ENCODE peak calls at places on chromosomes 3 and 15, in nine cellular contexts. I is CD4-positive, alpha-beta memory T cell; W is heart right ventricle; J is uterus; T is right cardiac atrium; A is hepatocyte; O is Peyer's patch; S is IMR-90; G is GM23248. D is an unnamed sample.

GRCh38 chr3:54349231-54349647 is 226.9 kb downstream of the CACNA2D3 start:
- DNase-seq in S (no peak), T (no peak), I (no peak), G (no peak), A (no peak), J (no peak), W (no peak), O (no peak), D (no peak)

GRCh38 chr3:154356009-154356408 is 31.7 kb upstream of the DHX36 start:
- DNase-seq in I (no peak), A (peak; percentile 41), O (no peak), W (no peak), G (no peak), T (no peak), J (no peak), S (no peak), D (no peak)

GRCh38 chr3:110106805-110107204 is 769.5 kb upstream of the DPPA4 start:
- DNase-seq in G (peak; percentile 43), S (peak; percentile 66), W (no peak), O (no peak), J (no peak), A (no peak), I (no peak), T (no peak), D (no peak)

GRCh38 chr3:136074546-136074945 is 109.0 kb downstream of the PPP2R3A start:
- DNase-seq in S (peak; percentile 68), O (no peak), A (no peak), T (no peak), G (peak; percentile 65), W (no peak), I (no peak), J (no peak), D (no peak)

GRCh38 chr15:82183121-82184031 is 79.2 kb downstream of the EFL1 start:
- DNase-seq in O (no peak), A (no peak), J (no peak), I (no peak), T (no peak), G (peak; percentile 81), W (no peak), S (peak; percentile 96), D (no peak)

GRCh38 chr15:57566840-57567239 is 24.9 kb upstream of the MYZAP start:
- DNase-seq in A (no peak), I (no peak), J (no peak), T (peak; percentile 55), G (peak; percentile 24), O (no peak), W (no peak), S (no peak), D (no peak)

GRCh38 chr3:194030372-194030771 is 105.6 kb upstream of the HES1 start:
- DNase-seq in W (no peak), T (no peak), A (no peak), S (no peak), G (no peak), O (no peak), I (no peak), J (no peak), D (no peak)

GRCh38 chr3:157176108-157176507 is 16.2 kb upstream of the CCNL1 start:
- DNase-seq in S (peak; percentile 54), W (no peak), O (no peak), T (no peak), I (no peak), J (no peak), A (peak; percentile 16), G (peak; percentile 51), D (no peak)

GRCh38 chr15:57545995-57546394 is 45.7 kb upstream of the MYZAP start:
- DNase-seq in I (no peak), O (no peak), S (no peak), G (no peak), J (no peak), A (no peak), W (no peak), T (no peak), D (no peak)

GRCh38 chr15:96270581-96271172 is 59.8 kb upstream of the NR2F2 start:
- DNase-seq in W (no peak), T (no peak), I (no peak), J (no peak), G (peak; percentile 49), S (peak; percentile 79), O (no peak), A (peak; percentile 53), D (no peak)

GRCh38 chr15:64151727-64152506 is at the start of gene SNX22:
- DNase-seq in T (peak; percentile 75), O (peak; percentile 34), J (no peak), W (peak; percentile 43), A (peak; percentile 52), I (peak; percentile 39), G (no peak), S (no peak), D (peak; percentile 61)

GRCh38 chr3:21734746-21735145 is 16.3 kb downstream of the ZNF385D start:
- DNase-seq in J (no peak), W (no peak), A (no peak), S (no peak), T (no peak), I (no peak), G (peak; percentile 58), O (no peak), D (no peak)

GRCh38 chr3:11567516-11568467 is 75.9 kb downstream of the VGLL4 start:
- DNase-seq in W (no peak), A (no peak), S (peak; percentile 84), T (peak; percentile 53), G (peak; percentile 97), J (peak; percentile 50), O (no peak), I (no peak), D (no peak)

GRCh38 chr3:29764603-29765254 is 483.9 kb downstream of the RBMS3 start:
- DNase-seq in J (no peak), T (no peak), O (no peak), W (no peak), I (no peak), A (peak; percentile 59), G (peak; percentile 87), S (peak; percentile 89), D (no peak)

GRCh38 chr15:77225088-77225487 is 154.2 kb upstream of the TSPAN3 start:
- DNase-seq in T (no peak), S (peak; percentile 22), A (no peak), O (no peak), I (no peak), J (no peak), W (no peak), G (no peak), D (no peak)

GRCh38 chr15:84079885-84080777 is 155.4 kb upstream of the GOLGA6L4 start:
- DNase-seq in W (peak; percentile 19), T (peak; percentile 64), O (no peak), A (peak; percentile 60), J (no peak), S (peak; percentile 3), G (peak; percentile 28), I (peak; percentile 39), D (peak; percentile 53)

GRCh38 chr3:154584041-154584440 is 154.1 kb upstream of the GPR149 start:
- DNase-seq in A (no peak), T (no peak), J (no peak), W (no peak), G (no peak), I (no peak), S (no peak), O (no peak), D (no peak)

DNA sequence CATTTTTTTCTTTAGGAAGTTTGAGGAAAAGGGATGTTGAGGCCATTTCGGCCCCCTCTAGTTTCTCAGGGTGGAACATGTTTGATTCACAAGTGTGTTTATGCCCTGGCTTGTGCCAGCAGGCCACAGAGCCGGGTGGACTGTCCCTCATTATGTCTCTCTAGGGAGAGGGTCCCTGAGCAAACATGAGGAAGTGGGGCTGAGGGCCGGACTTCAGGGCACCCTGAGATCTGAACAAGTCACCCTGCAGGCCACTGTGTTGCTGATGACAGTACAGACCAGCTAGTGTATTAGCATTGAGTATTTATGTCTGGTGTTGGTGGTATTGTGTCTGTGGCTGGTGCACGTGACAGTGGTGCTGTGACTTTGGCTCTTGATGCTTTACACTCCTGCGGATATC is 35.0 kb downstream of the RNU5B-1 start:
- DNase-seq in O (no peak), G (no peak), A (no peak), S (no peak), J (no peak), T (no peak), W (no peak), I (no peak), D (no peak)
- H3K27ac ChIP-seq in O (no peak overlapping the region), G (no peak overlapping the region), A (peak overlapping the region; percentile 38), S (no peak overlapping the region), J (no peak overlapping the region), T (no peak overlapping the region), W (no peak overlapping the region), I (no peak overlapping the region), D (no peak overlapping the region)

GRCh38 chr15:98845138-98845884 is 162.3 kb downstream of the PGPEP1L start:
- DNase-seq in G (no peak), W (no peak), J (no peak), A (no peak), T (no peak), O (no peak), I (no peak), S (no peak), D (no peak)
- H3K27ac ChIP-seq in G (no peak overlapping the region), W (no peak overlapping the region), J (peak overlapping the region; percentile 24), A (peak overlapping the region; percentile 55), T (no peak overlapping the region), O (no peak overlapping the region), I (no peak overlapping the region), S (peak overlapping the region; percentile 9), D (no peak overlapping the region)

DNA sequence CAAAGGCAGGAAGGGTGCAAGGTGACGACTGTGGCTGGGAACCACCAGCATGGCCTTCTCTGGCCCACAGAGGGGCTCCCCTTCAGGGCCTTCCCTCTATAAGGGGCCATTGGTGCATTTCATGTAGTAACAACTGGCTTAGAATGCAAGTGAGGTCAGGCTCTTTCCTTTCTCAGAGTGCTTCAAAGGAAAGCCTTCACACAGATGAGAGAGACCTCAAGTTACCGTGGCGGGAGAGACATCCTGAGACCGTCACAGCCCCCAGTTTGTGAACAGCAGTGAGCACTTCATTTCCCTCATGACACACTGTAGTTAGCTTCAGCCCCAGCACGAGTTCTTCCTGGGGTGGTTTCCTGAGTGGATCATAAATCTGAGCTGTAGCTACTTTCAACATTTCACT is 96.6 kb upstream of the LIMD1 start:
- DNase-seq in T (no peak), J (peak; percentile 30), I (peak; percentile 56), W (no peak), S (no peak), G (no peak), O (peak; percentile 17), A (no peak), D (no peak)
- H3K27ac ChIP-seq in T (no peak overlapping the region), J (peak overlapping the region; percentile 69), I (no peak overlapping the region), W (no peak overlapping the region), S (no peak overlapping the region), G (no peak overlapping the region), O (no peak overlapping the region), A (no peak overlapping the region), D (no peak overlapping the region)

DNA sequence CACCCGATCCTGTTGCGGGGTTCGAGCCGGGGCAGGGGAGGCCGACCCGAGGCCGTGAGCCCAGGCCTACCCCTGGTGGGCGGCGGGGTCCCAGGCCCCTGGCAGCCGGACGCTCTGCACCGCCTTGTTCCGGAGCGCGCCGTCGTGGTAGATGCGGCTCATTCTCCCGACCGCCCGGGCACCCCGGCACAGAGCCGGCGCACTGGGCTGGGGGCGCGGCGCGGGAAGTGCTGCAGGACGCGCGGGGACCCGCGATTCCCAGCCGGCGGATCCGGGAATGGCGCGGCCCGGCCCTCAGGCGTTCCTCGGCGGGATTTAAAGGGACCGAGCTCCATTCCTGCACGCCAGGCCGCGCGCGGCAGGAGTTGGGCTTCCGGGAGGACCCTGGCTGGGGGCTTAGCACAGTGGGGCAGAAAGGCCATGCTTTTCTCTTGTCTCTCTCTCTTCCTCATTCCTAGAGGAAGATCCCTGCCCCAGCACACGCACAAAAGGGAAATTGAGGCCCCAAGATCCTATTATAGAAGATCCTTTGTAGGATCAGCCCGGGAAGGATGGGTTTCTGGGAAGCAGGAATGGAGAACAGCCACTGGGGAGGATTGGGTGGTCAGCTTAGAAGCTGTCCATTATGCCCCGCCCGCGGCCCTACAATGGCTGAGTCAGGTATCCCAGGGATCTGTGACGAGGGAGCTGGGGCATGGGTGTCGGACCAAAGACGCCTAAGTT is at the start of gene ARPIN:
- DNase-seq in I (no peak), T (peak; percentile 87), W (peak; percentile 72), A (peak; percentile 78), O (no peak), S (peak; percentile 32), G (peak; percentile 74), J (peak; percentile 54), D (no peak)
- H3K27ac ChIP-seq in I (no peak within 1 kb of the TSS), T (peak within 1 kb of the TSS; percentile 22), W (peak within 1 kb of the TSS; percentile 83), A (peak within 1 kb of the TSS; percentile 86), O (peak within 1 kb of the TSS; percentile 86), S (peak within 1 kb of the TSS; percentile 70), G (no peak within 1 kb of the TSS), J (peak within 1 kb of the TSS; percentile 83), D (no peak within 1 kb of the TSS)

D was measured in OCI-LY7.